ENCODE peak calls at places on chromosomes 13 and 19, in four cellular contexts. L, A, B and C are unnamed samples.

GRCh38 chr19:44641866-44642265 is 1.8 kb upstream of the PVR start:
- DNase-seq in L (no peak), A (no peak), B (no peak), C (no peak)

GRCh38 chr13:91017031-91017668 is 330.3 kb upstream of the MIR17HG start:
- DNase-seq in L (peak; percentile 9), A (no peak), B (no peak), C (no peak)

GRCh38 chr13:96650301-96650886 is 343.9 kb downstream of the OXGR1 start:
- DNase-seq in L (no peak), A (no peak), B (no peak), C (no peak)

GRCh38 chr13:57604442-57604841 is 27.1 kb upstream of the PCDH17 start:
- DNase-seq in L (no peak), A (no peak), B (no peak), C (no peak)

GRCh38 chr19:55224038-55224665 is 4.4 kb downstream of the TMEM86B start:
- DNase-seq in L (no peak), A (no peak), B (no peak), C (no peak)

GRCh38 chr19:30567535-30568232 is 195.5 kb downstream of the ZNF536 start:
- DNase-seq in L (no peak), A (no peak), B (no peak), C (no peak)

GRCh38 chr13:72164811-72165210 is 297.8 kb upstream of the DACH1 start:
- DNase-seq in L (no peak), A (no peak), B (no peak), C (no peak)

GRCh38 chr13:46712524-46712923 is 84.4 kb downstream of the ESD start:
- DNase-seq in L (no peak), A (no peak), B (no peak), C (no peak)

GRCh38 chr13:63299995-63300394 is 1884.3 kb upstream of the PCDH20 start:
- DNase-seq in L (peak; percentile 49), A (no peak), B (no peak), C (no peak)

GRCh38 chr13:97205971-97206370 is 16.2 kb upstream of the MBNL2 start:
- DNase-seq in L (peak; percentile 68), A (no peak), B (no peak), C (no peak)

GRCh38 chr19:16946951-16947940 is 58.4 kb downstream of the F2RL3 start:
- DNase-seq in L (no peak), A (peak; percentile 48), B (no peak), C (no peak)

GRCh38 chr13:32530841-32531253 is 7.7 kb downstream of the N4BP2L2 start:
- DNase-seq in L (peak; percentile 83), A (no peak), B (no peak), C (no peak)

GRCh38 chr19:38386300-38386967 is 1.4 kb downstream of the GGN start:
- DNase-seq in L (no peak), A (no peak), B (no peak), C (no peak)

GRCh38 chr19:57068921-57069697 is 50.7 kb upstream of the USP29 start:
- DNase-seq in L (no peak), A (peak; percentile 71), B (no peak), C (no peak)

GRCh38 chr13:107069107-107069776 is 501.3 kb upstream of the ARGLU1 start:
- DNase-seq in L (peak; percentile 48), A (no peak), B (no peak), C (no peak)

GRCh38 chr13:46104868-46105267 is at the start of gene CPB2:
- DNase-seq in L (no peak), A (no peak), B (no peak), C (no peak)

GRCh38 chr19:57887195-57887941 is 1.5 kb downstream of the ZNF814 start:
- DNase-seq in L (no peak), A (no peak), B (no peak), C (no peak)

GRCh38 chr13:42048323-42048624 is 174 bp upstream of the DGKH start:
- DNase-seq in L (no peak), A (no peak), B (no peak), C (no peak)
- H3K27ac ChIP-seq in L (peak overlapping the region; percentile 75), A (peak overlapping the region; percentile 87), B (peak overlapping the region; percentile 81), C (peak overlapping the region; percentile 74)

GRCh38 chr19:18460900-18461299 is 23.0 kb upstream of the ISYNA1 start:
- DNase-seq in L (no peak), A (no peak), B (no peak), C (no peak)
- H3K27ac ChIP-seq in L (peak overlapping the region; percentile 64), A (peak overlapping the region; percentile 54), B (peak overlapping the region; percentile 55), C (no peak overlapping the region)

DNA sequence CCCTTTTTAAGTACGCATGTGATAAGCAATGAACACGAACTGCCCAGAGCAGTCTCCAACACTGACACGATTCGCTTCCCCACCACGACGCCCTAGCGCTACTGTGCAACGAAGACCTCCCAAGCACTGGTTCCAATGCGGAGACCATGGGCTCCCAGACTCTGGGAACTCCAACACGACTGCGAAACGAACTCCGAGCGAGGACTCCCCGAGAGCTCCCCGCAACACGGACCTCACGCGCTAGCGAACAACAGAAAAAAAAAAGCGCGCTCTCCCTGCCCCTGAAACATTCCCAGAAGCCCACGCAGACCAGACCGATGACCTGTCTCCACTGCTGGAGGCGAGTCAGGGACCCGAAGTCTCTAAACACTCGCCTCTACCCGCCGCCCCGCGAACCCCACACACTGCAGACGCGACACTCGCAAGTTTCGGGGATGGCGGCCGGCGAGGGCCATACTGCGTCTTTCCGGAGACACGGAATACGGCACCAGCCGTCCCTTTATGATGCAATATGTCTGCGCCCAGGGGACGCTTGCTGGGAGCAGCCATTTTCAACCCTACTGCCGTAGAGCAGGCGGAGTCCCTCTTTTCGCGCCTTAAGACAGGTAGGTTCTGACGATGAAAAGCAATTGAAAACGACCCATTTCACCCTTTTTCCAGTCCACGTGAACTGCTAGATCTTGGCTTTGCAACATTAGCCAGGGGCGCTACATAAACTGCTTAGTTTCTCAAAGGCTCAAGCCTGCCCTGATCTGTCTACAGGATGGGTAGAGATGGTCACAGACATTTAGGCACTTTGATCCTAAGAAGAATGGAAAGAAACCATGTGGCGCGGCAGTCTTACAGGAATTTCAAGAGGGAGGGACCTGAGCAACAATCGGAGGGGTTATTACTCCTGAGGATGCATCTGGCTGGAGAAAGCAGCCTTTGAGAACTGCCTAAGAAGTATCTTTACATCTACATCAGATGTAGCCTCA is at the start of gene ZNF577:
- DNase-seq in L (peak; percentile 93), A (peak; percentile 87), B (peak; percentile 94), C (peak; percentile 75)
- H3K27ac ChIP-seq in L (peak within 1 kb of the TSS; percentile 69), A (peak within 1 kb of the TSS; percentile 77), B (peak within 1 kb of the TSS; percentile 63), C (peak within 1 kb of the TSS; percentile 65)

DNA sequence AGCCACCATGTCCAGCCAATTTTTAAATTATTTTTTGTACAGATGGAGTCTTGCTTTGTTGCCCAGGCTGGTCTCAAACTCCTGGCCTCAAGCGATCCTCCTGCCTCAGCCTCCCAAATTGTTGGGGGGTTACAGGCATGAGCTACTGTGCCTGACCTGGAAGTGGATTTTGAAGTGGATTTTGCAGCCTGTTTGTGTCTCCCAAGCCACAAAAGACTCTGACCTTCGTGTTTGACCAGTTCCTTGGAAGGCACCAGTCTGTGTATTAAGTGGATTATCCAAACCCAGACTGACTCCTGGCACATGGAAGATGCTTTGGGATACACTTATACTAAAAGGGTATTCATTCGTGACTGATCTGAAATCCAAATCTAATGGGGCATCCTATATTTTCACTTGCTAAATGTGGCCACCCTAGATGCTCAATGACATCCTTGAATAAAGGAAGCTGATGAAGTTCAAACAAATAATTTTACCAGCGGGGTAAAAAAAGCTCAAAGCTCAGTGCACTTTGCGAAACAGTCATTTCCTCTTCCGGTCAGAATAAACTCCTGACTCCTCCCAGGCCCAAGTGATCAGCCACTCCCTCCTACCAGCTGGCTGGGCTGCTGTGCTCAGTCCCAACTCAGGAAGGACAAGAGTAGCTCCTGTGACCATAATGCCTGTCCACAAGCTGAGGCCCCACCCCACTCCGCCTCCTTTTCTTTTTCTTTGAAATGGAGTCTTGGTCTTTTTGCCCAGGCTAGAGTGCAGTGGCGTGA is 32.6 kb upstream of the GATAD2A start:
- DNase-seq in L (peak; percentile 45), A (no peak), B (peak; percentile 85), C (no peak)
- H3K27ac ChIP-seq in L (no peak overlapping the region), A (peak overlapping the region; percentile 6), B (peak overlapping the region; percentile 91), C (peak overlapping the region; percentile 72)

GRCh38 chr19:46521241-46521640 is 25.6 kb upstream of the PNMA8B start:
- DNase-seq in L (no peak), A (no peak), B (no peak), C (no peak)
- H3K27ac ChIP-seq in L (no peak overlapping the region), A (no peak overlapping the region), B (no peak overlapping the region), C (no peak overlapping the region)

GRCh38 chr13:51234676-51235075 is 12.5 kb downstream of the FAM124A start:
- DNase-seq in L (no peak), A (no peak), B (no peak), C (no peak)

GRCh38 chr13:51233117-51233826 is 11.1 kb downstream of the FAM124A start:
- DNase-seq in L (no peak), A (no peak), B (no peak), C (no peak)

GRCh38 chr13:51235756-51236564 is 13.8 kb downstream of the FAM124A start:
- DNase-seq in L (no peak), A (no peak), B (no peak), C (no peak)

GRCh38 chr13:51237887-51238286 is 15.7 kb downstream of the FAM124A start:
- DNase-seq in L (no peak), A (no peak), B (no peak), C (no peak)

DNA sequence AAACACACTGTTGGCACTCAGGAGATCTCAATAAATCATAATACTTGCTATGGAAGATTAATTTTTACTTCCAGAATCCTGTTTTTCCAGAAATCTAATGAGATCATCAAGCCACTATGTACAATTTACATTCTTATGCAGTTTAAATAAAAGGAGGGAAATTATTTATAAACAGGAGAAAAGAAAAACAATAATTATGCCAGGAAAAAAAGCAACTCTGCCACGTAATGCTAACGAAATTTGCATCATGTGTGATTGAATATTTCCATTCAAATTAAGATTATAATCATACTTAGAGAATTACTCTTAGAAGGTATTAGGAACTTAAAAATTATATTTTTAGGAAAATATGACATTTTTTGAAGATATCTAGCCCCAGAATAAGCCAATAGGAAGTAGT is 13.0 kb downstream of the FAM124A start:
- DNase-seq in L (no peak), A (no peak), B (no peak), C (no peak)
- H3K27ac ChIP-seq in L (no peak overlapping the region), A (no peak overlapping the region), B (peak overlapping the region; percentile 20), C (no peak overlapping the region)

GRCh38 chr13:27962128-27962841 is 6.8 kb downstream of the CDX2 start:
- DNase-seq in L (no peak), A (no peak), B (no peak), C (no peak)
- H3K27ac ChIP-seq in L (no peak overlapping the region), A (no peak overlapping the region), B (no peak overlapping the region), C (no peak overlapping the region)

GRCh38 chr13:34162545-34162936 is 344.6 kb downstream of the RFC3 start:
- DNase-seq in L (peak; percentile 34), A (no peak), B (no peak), C (no peak)
- H3K27ac ChIP-seq in L (no peak overlapping the region), A (peak overlapping the region; percentile 6), B (peak overlapping the region; percentile 24), C (no peak overlapping the region)